ENCODE peak calls at places on chromosomes 7 and 10, in eight cellular contexts. K is astrocyte, T is psoas muscle, G is A549, A is hepatocyte, C is AG04450, L is gastrocnemius medialis, U is HCT116. P is an unnamed sample. For H3K9me3, the result is how much of the 10 kb centered on the place peaks cover.

GRCh38 chr10:31759124-31759798 is 169.4 kb downstream of the ARHGAP12 start:
- DNase-seq in A (peak), T (peak), U (peak), L (peak), K (peak), C (no peak), G (peak), P (peak)

GRCh38 chr7:11212816-11213215 is 239.1 kb downstream of the PHF14 start:
- DNase-seq in T (no peak), A (no peak), L (no peak), K (no peak), U (no peak), G (peak), C (peak), P (no peak)

GRCh38 chr10:61937631-61938284 is 36.3 kb downstream of the ARID5B start:
- DNase-seq in A (no peak), K (peak), G (no peak), U (no peak), L (no peak), T (no peak), C (no peak), P (no peak)

GRCh38 chr7:5657901-5658300 is 123.6 kb downstream of the RNF216 start:
- DNase-seq in K (peak), U (no peak), C (no peak), G (no peak), L (no peak), T (no peak), A (no peak), P (no peak)

GRCh38 chr10:35336921-35337741 is 822 bp downstream of the CCNY start:
- DNase-seq in G (peak), U (no peak), T (peak), K (peak), L (peak), C (no peak), A (peak), P (peak)

GRCh38 chr10:30197186-30197585 is 137.8 kb upstream of the JCAD start:
- DNase-seq in K (no peak), A (no peak), U (no peak), L (no peak), G (no peak), C (no peak), T (no peak), P (no peak)

GRCh38 chr10:121764241-121764942 is 163.4 kb downstream of the ATE1 start:
- DNase-seq in T (no peak), C (no peak), L (no peak), A (no peak), K (no peak), U (no peak), G (no peak), P (no peak)

GRCh38 chr7:127900735-127901685 is 130.2 kb downstream of the LRRC4 start:
- DNase-seq in A (no peak), G (no peak), T (no peak), L (no peak), C (no peak), U (no peak), K (no peak), P (no peak)

GRCh38 chr10:131503992-131504391 is 192.5 kb upstream of the TCERG1L start:
- DNase-seq in G (no peak), A (no peak), L (no peak), T (no peak), U (no peak), C (no peak), K (no peak), P (no peak)

GRCh38 chr10:98460837-98461499 is 14.2 kb upstream of the HPS1 start:
- DNase-seq in C (peak), K (peak), L (peak), U (peak), A (peak), T (no peak), G (peak), P (peak)

GRCh38 chr10:18233775-18234174 is 93.6 kb downstream of the CACNB2 start:
- DNase-seq in G (peak), U (no peak), L (no peak), T (no peak), C (no peak), K (no peak), A (peak), P (peak)

GRCh38 chr7:96236198-96237039 is 85.5 kb downstream of the SLC25A13 start:
- DNase-seq in L (peak), T (peak), K (peak), U (peak), A (peak), C (peak), G (no peak), P (peak)

GRCh38 chr10:124598773-124599587 is 137.4 kb downstream of the LHPP start:
- DNase-seq in U (no peak), C (no peak), A (no peak), L (no peak), G (no peak), K (no peak), T (peak), P (no peak)

GRCh38 chr10:36042135-36042534 is 400.0 kb upstream of the FZD8 start:
- DNase-seq in G (peak), A (no peak), T (no peak), C (no peak), L (no peak), U (no peak), K (no peak), P (no peak)

GRCh38 chr7:74283858-74284447 is 5.3 kb upstream of the CLIP2 start:
- DNase-seq in C (no peak), L (no peak), G (no peak), T (no peak), U (no peak), A (no peak), K (no peak), P (no peak)

GRCh38 chr10:103856497-103857175 is 1.3 kb upstream of the SH3PXD2A start:
- DNase-seq in U (no peak), C (no peak), L (no peak), G (no peak), A (no peak), K (no peak), T (no peak), P (no peak)

GRCh38 chr7:94389381-94389780 is 5.3 kb upstream of the COL1A2 start:
- DNase-seq in L (no peak), U (no peak), T (no peak), G (no peak), C (no peak), A (no peak), K (no peak), P (no peak)

GRCh38 chr7:156139633-156140032 is 327.4 kb upstream of the SHH start:
- DNase-seq in C (no peak), K (no peak), L (no peak), A (no peak), T (no peak), G (no peak), U (no peak), P (no peak)

GRCh38 chr7:139680676-139681462 is 96.9 kb downstream of the HIPK2 start:
- DNase-seq in U (peak), K (peak), C (peak), G (peak), A (peak), T (peak), L (peak), P (no peak)

GRCh38 chr10:49744924-49745605 is 17.1 kb downstream of the OGDHL start:
- DNase-seq in T (no peak), K (no peak), C (no peak), U (no peak), A (no peak), L (no peak), G (no peak), P (no peak)

GRCh38 chr7:153951207-153951725 is 100.9 kb upstream of the DPP6 start:
- DNase-seq in T (no peak), U (no peak), L (no peak), G (no peak), K (no peak), C (no peak), A (no peak), P (no peak)

GRCh38 chr10:16470747-16471146 is 33.9 kb downstream of the PTER start:
- DNase-seq in T (no peak), L (no peak), U (no peak), G (no peak), K (no peak), C (no peak), A (no peak), P (no peak)

GRCh38 chr10:132689721-132690360 is 96.1 kb downstream of the NKX6-2 start:
- DNase-seq in T (peak), U (no peak), L (peak), K (no peak), A (no peak), C (no peak), G (no peak), P (no peak)

GRCh38 chr7:50869108-50869716 is 86.5 kb upstream of the GRB10 start:
- DNase-seq in K (peak), U (peak), A (peak), L (no peak), G (peak), T (peak), C (peak), P (no peak)

DNA sequence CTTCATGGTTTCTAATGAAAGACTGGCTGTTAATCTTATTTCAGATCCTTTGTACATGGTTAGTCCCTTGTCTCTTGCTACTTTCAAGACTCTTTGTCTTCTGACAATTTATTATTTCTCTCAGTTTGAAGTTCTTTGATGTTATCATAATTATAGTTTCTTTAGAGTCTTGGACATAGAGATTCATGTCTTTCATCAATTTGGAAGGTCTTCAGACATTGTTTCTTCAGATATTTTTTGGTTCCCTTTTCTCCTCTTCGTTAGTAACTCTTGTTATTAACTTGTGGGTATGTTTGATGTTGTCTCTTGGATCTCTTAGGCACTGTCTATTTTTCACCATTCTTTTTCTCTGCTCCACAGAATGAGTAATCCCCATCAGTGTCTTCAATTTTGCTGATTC is 8.8 kb downstream of the ZNF37A start:
- DNase-seq in L (no peak), K (no peak), C (no peak), A (no peak), T (no peak), U (no peak), G (no peak), P (no peak)
- H3K9me3 ChIP-seq in L (under half), K (under half), C (under half), A (under half), T (half or more), U (under half), G (half or more), P (under half)

DNA sequence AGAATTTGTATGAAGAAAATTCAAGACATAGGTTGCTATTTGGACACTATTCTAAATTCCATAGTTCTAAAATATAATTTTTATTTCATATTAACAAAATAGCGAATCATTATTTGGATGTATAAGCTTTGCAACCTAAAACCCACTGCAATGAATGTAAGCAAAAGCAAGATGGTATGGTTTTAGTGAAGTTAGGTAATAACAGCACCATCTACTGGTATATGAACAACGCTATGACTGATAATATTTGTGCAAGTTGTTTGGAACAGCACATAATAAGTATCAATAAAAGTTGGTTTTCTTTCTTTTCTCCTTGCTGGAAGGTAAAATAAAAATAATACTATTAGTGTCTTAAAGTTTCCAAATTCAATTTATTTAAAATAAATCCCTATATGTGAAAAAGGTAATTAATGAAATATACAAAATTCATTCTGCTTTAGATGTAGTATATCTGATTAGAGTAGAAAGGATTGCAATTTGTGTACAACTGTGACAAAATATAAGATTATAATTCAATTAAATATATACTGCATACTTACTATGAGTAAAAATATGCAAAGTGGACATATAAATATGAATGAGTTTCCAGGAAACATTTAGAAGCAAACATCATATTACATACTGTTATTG is 79.0 kb upstream of the LSM8 start:
- DNase-seq in L (no peak), A (peak), G (peak), T (no peak), U (peak), K (peak), C (no peak), P (no peak)
- TF ChIP-seq CTCF in L (no peak), A (peak), G (peak), T (peak), U (peak), K (peak), C (peak), P (peak)

GRCh38 chr7:8442295-8442813 is 8.9 kb downstream of the NXPH1 start:
- DNase-seq in K (no peak), L (no peak), A (no peak), G (no peak), T (no peak), U (no peak), C (no peak), P (no peak)

GRCh38 chr7:8441106-8441590 is 7.7 kb downstream of the NXPH1 start:
- DNase-seq in G (no peak), A (no peak), C (no peak), T (no peak), U (no peak), L (no peak), K (no peak), P (no peak)

GRCh38 chr7:8441602-8442294 is 8.3 kb downstream of the NXPH1 start:
- DNase-seq in A (no peak), C (no peak), U (no peak), G (no peak), T (no peak), L (no peak), K (no peak), P (no peak)

GRCh38 chr7:8442814-8443304 is 9.4 kb downstream of the NXPH1 start:
- DNase-seq in U (no peak), T (peak), A (peak), K (peak), C (no peak), L (no peak), G (no peak), P (no peak)

DNA sequence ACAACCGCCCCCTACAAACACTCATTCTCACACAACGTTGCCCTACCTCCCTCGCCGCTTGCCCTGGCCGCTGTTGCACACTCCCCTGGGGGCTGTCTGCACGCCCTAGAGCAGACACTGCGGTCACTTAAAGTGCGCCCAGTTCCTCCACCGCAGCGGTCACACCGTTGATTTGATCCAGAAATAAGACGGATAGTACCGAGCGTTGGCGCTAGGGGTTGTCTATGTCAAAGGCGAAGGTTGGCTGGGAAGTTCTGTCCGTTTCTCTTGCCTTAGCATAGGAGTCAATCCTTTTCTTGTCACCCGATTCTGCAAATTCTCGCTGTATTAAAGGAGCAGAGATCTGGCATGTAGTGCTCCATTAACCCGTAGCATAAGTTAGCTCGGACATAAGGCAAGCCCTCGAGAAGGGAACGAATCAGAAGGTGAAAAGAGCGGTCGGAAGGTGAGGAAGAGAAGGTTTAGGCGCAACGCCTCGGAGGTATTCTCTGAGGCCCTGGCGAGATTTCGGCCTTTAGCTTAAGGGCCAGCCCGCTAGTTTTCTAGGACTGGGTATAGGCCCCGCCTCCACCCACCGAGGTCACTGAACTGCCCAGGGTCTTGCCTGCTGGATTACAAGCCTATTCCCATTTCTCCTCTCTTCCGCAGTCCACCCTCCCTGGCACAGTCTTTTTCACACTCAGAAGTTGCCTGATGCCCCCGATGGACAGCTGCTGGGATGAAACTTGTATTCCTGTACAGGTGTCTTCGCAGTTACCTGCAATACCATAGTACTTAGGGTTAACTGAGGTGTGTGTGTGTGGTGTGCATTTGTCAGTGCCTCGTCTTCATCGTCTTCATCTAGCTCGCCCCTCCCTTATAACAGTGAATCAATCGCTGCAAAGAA is 10.7 kb downstream of the NXPH1 start:
- DNase-seq in G (peak), K (no peak), L (no peak), U (no peak), C (no peak), T (no peak), A (peak), P (no peak)
- H3K4me3 ChIP-seq in G (no peak), K (no peak), L (no peak), U (no peak), C (no peak), T (no peak), A (no peak), P (no peak)

GRCh38 chr7:64965594-64965993 is 25.2 kb downstream of the ZNF117 start:
- DNase-seq in G (no peak), A (no peak), U (no peak), L (no peak), K (no peak), T (no peak), C (no peak), P (no peak)
- H3K9me3 ChIP-seq in G (under half), A (under half), U (under half), L (under half), K (under half), T (under half), C (under half), P (under half)